ENCODE peak calls at places on chromosome 11, in five cellular contexts. One of them, this sample, is unnamed.

GRCh38 chr11:12914401-12914912 is 94.7 kb upstream of the RASSF10 start:
- DNase-seq in esophagus muscularis mucosa: no peak
- DNase-seq in A549: peak
- DNase-seq in progenitor cell of endocrine pancreas: peak
- DNase-seq in neural progenitor cell: peak
- DNase-seq in this sample: no peak

GRCh38 chr11:35549787-35550186 is 24.4 kb upstream of the PAMR1 start:
- DNase-seq in esophagus muscularis mucosa: peak
- DNase-seq in A549: no peak
- DNase-seq in progenitor cell of endocrine pancreas: no peak
- DNase-seq in neural progenitor cell: peak
- DNase-seq in this sample: no peak

GRCh38 chr11:128532571-128533091 is 54.7 kb downstream of the ETS1 start:
- DNase-seq in esophagus muscularis mucosa: no peak
- DNase-seq in A549: no peak
- DNase-seq in progenitor cell of endocrine pancreas: no peak
- DNase-seq in neural progenitor cell: peak
- DNase-seq in this sample: no peak

GRCh38 chr11:99693941-99694492 is 673.3 kb downstream of the CNTN5 start:
- DNase-seq in esophagus muscularis mucosa: no peak
- DNase-seq in A549: peak
- DNase-seq in progenitor cell of endocrine pancreas: no peak
- DNase-seq in neural progenitor cell: no peak
- DNase-seq in this sample: no peak

GRCh38 chr11:60809249-60809648 is 24.1 kb downstream of the MS4A10 start:
- DNase-seq in esophagus muscularis mucosa: no peak
- DNase-seq in A549: no peak
- DNase-seq in progenitor cell of endocrine pancreas: no peak
- DNase-seq in neural progenitor cell: no peak
- DNase-seq in this sample: no peak

GRCh38 chr11:16818284-16818683 is 79.8 kb downstream of the C11orf58 start:
- DNase-seq in esophagus muscularis mucosa: no peak
- DNase-seq in A549: no peak
- DNase-seq in progenitor cell of endocrine pancreas: no peak
- DNase-seq in neural progenitor cell: no peak
- DNase-seq in this sample: no peak

GRCh38 chr11:11218287-11218986 is 134.6 kb downstream of the CSNK2A3 start:
- DNase-seq in esophagus muscularis mucosa: no peak
- DNase-seq in A549: no peak
- DNase-seq in progenitor cell of endocrine pancreas: no peak
- DNase-seq in neural progenitor cell: no peak
- DNase-seq in this sample: no peak

GRCh38 chr11:62399868-62400245 is 19.0 kb upstream of the SCGB1A1 start:
- DNase-seq in esophagus muscularis mucosa: no peak
- DNase-seq in A549: no peak
- DNase-seq in progenitor cell of endocrine pancreas: no peak
- DNase-seq in neural progenitor cell: no peak
- DNase-seq in this sample: no peak

GRCh38 chr11:9030601-9031000 is 26.8 kb upstream of the NRIP3 start:
- DNase-seq in esophagus muscularis mucosa: no peak
- DNase-seq in A549: no peak
- DNase-seq in progenitor cell of endocrine pancreas: no peak
- DNase-seq in neural progenitor cell: no peak
- DNase-seq in this sample: no peak

GRCh38 chr11:844693-845644 is 2.3 kb downstream of the TSPAN4 start:
- DNase-seq in esophagus muscularis mucosa: peak
- DNase-seq in A549: peak
- DNase-seq in progenitor cell of endocrine pancreas: no peak
- DNase-seq in neural progenitor cell: peak
- DNase-seq in this sample: peak

GRCh38 chr11:11379661-11380060 is 26.6 kb upstream of the CSNK2A3 start:
- DNase-seq in esophagus muscularis mucosa: no peak
- DNase-seq in A549: no peak
- DNase-seq in progenitor cell of endocrine pancreas: no peak
- DNase-seq in neural progenitor cell: no peak
- DNase-seq in this sample: no peak

GRCh38 chr11:74681686-74682651 is 49.3 kb downstream of the CHRDL2 start:
- DNase-seq in esophagus muscularis mucosa: no peak
- DNase-seq in A549: no peak
- DNase-seq in progenitor cell of endocrine pancreas: no peak
- DNase-seq in neural progenitor cell: no peak
- DNase-seq in this sample: no peak

GRCh38 chr11:64564947-64565889 is 25.8 kb upstream of the SLC22A12 start:
- DNase-seq in esophagus muscularis mucosa: no peak
- DNase-seq in A549: no peak
- DNase-seq in progenitor cell of endocrine pancreas: no peak
- DNase-seq in neural progenitor cell: peak
- DNase-seq in this sample: no peak

GRCh38 chr11:19670030-19670761 is 42.4 kb upstream of the NAV2 start:
- DNase-seq in esophagus muscularis mucosa: no peak
- DNase-seq in A549: peak
- DNase-seq in progenitor cell of endocrine pancreas: no peak
- DNase-seq in neural progenitor cell: peak
- DNase-seq in this sample: no peak

GRCh38 chr11:12329797-12330196 is 47.6 kb upstream of the PARVA start:
- DNase-seq in esophagus muscularis mucosa: no peak
- DNase-seq in A549: no peak
- DNase-seq in progenitor cell of endocrine pancreas: no peak
- DNase-seq in neural progenitor cell: no peak
- DNase-seq in this sample: no peak

GRCh38 chr11:132177106-132177505 is 806.7 kb downstream of the NTM start:
- DNase-seq in esophagus muscularis mucosa: no peak
- DNase-seq in A549: no peak
- DNase-seq in progenitor cell of endocrine pancreas: peak
- DNase-seq in neural progenitor cell: peak
- DNase-seq in this sample: no peak

GRCh38 chr11:69913591-69914285 is 94.5 kb upstream of the FGF3 start:
- DNase-seq in esophagus muscularis mucosa: no peak
- DNase-seq in A549: no peak
- DNase-seq in progenitor cell of endocrine pancreas: no peak
- DNase-seq in neural progenitor cell: no peak
- DNase-seq in this sample: no peak

GRCh38 chr11:4606231-4607015 is 1.6 kb downstream of the TRIM68 start:
- DNase-seq in esophagus muscularis mucosa: peak
- DNase-seq in A549: no peak
- DNase-seq in progenitor cell of endocrine pancreas: no peak
- DNase-seq in neural progenitor cell: no peak
- DNase-seq in this sample: no peak

GRCh38 chr11:126647735-126648134 is 292.2 kb downstream of the ST3GAL4 start:
- DNase-seq in esophagus muscularis mucosa: no peak
- DNase-seq in A549: peak
- DNase-seq in progenitor cell of endocrine pancreas: no peak
- DNase-seq in neural progenitor cell: peak
- DNase-seq in this sample: no peak

GRCh38 chr11:109697140-109697843 is 275.3 kb downstream of the C11orf87 start:
- DNase-seq in esophagus muscularis mucosa: no peak
- DNase-seq in A549: peak
- DNase-seq in progenitor cell of endocrine pancreas: no peak
- DNase-seq in neural progenitor cell: peak
- DNase-seq in this sample: no peak

GRCh38 chr11:23226331-23226909 is 366.1 kb upstream of the CCDC179 start:
- DNase-seq in esophagus muscularis mucosa: no peak
- DNase-seq in A549: no peak
- DNase-seq in progenitor cell of endocrine pancreas: no peak
- DNase-seq in neural progenitor cell: no peak
- DNase-seq in this sample: no peak
- TF ChIP-seq CTCF in esophagus muscularis mucosa: no peak
- TF ChIP-seq CTCF in A549: no peak
- TF ChIP-seq CTCF in progenitor cell of endocrine pancreas: no peak
- TF ChIP-seq CTCF in neural progenitor cell: no peak
- TF ChIP-seq CTCF in this sample: no peak

DNA sequence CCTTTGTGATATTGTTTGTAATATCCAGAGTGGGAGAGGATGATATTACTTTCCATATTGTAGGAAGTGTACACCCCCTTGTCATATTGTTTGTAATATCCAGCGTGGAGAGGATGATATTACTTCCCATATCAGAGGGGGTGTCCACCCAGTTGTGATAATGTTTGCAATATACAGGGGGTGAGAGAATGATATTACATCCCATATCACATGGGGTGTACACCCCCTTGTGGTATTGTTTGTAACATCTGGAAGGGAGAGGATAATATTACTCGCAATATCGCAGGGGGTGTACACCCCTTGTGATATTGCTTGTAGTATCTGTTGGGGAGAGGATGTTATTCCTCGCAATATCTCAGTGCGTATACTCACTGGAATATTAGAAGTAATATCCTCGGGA is 61.5 kb downstream of the PRSS23 start:
- DNase-seq in esophagus muscularis mucosa: no peak
- DNase-seq in A549: no peak
- DNase-seq in progenitor cell of endocrine pancreas: no peak
- DNase-seq in neural progenitor cell: no peak
- DNase-seq in this sample: no peak
- TF ChIP-seq CTCF in esophagus muscularis mucosa: no peak
- TF ChIP-seq CTCF in A549: peak
- TF ChIP-seq CTCF in progenitor cell of endocrine pancreas: no peak
- TF ChIP-seq CTCF in neural progenitor cell: no peak
- TF ChIP-seq CTCF in this sample: no peak

DNA sequence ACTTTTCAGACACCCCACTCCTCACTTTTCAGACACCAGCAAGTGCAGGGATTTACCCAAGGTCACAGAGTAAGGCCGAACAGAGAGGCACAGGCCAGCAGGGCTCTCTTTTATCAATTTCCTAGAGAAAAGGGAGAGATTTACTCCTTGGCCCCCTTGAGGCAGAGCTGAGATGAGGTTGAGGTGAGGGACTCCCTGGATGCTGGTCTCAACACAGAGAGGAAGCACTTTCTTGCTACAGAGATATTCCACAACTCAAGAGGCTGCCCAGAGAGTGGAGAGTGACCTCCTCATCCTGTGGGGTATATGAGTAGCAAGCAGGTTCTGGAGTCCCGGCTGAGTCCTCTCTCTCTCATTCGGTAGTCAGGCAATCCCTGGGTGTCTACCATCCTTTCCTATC is 2.0 kb upstream of the ARHGEF17 start:
- DNase-seq in esophagus muscularis mucosa: no peak
- DNase-seq in A549: peak
- DNase-seq in progenitor cell of endocrine pancreas: no peak
- DNase-seq in neural progenitor cell: no peak
- DNase-seq in this sample: no peak
- TF ChIP-seq CTCF in esophagus muscularis mucosa: no peak
- TF ChIP-seq CTCF in A549: no peak
- TF ChIP-seq CTCF in progenitor cell of endocrine pancreas: peak
- TF ChIP-seq CTCF in neural progenitor cell: peak
- TF ChIP-seq CTCF in this sample: no peak

DNA sequence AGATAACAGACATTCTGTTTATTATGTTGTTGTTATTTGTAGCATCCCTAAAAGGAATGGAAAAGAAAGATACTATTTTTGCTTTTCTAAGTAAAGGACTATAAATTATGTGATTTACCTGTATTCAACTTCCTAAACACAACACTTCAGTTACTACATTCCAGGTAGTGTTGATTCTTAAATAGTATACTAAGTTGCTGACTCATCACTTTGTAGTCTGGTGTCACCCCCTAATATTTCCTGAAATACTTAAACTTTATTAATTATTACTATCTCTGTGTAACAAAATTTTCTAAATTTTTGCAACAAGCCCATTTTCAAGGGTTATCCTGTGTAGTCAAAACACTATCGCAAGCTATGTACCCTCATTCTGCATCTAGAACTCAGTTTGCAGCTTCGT is 7.0 kb downstream of the SYTL2 start:
- DNase-seq in esophagus muscularis mucosa: no peak
- DNase-seq in A549: no peak
- DNase-seq in progenitor cell of endocrine pancreas: no peak
- DNase-seq in neural progenitor cell: no peak
- DNase-seq in this sample: no peak
- TF ChIP-seq CTCF in esophagus muscularis mucosa: no peak
- TF ChIP-seq CTCF in A549: no peak
- TF ChIP-seq CTCF in progenitor cell of endocrine pancreas: no peak
- TF ChIP-seq CTCF in neural progenitor cell: no peak
- TF ChIP-seq CTCF in this sample: no peak

DNA sequence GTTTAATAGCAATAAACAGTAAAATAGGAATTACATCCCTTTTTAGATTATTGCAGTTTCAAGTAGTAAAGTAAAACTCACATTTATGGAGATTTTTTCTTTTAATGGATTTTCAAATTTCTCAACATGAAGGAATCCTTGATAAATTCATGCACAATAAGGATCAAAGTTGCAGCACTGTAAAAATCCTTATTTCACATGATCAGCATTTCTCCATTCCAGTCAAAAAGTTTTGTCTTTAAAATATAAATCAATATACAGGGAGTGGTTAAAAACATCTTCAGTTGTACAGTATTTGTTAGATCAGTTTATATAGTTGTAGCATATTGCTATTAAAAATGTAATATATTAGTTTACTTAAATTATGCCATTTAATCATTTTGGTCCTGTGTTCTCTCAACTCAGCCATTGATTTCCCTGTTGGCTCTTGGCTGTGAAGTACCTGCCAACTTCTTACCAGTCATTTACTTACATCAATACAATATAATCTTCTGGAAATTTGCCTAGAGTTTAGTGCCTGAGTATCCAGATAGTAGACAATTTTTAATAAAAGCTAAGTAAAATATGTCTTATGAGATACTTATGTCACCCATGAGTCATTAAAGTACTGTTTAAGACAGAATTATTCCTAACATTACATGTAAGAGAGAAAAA is 12.1 kb downstream of the ELP4 start:
- DNase-seq in esophagus muscularis mucosa: no peak
- DNase-seq in A549: no peak
- DNase-seq in progenitor cell of endocrine pancreas: no peak
- DNase-seq in neural progenitor cell: no peak
- DNase-seq in this sample: no peak
- TF ChIP-seq CTCF in esophagus muscularis mucosa: no peak
- TF ChIP-seq CTCF in A549: no peak
- TF ChIP-seq CTCF in progenitor cell of endocrine pancreas: no peak
- TF ChIP-seq CTCF in neural progenitor cell: no peak
- TF ChIP-seq CTCF in this sample: no peak

GRCh38 chr11:116964269-116964668 is 126.8 kb upstream of the APOA1 start:
- DNase-seq in esophagus muscularis mucosa: no peak
- DNase-seq in A549: no peak
- DNase-seq in progenitor cell of endocrine pancreas: no peak
- DNase-seq in neural progenitor cell: no peak
- DNase-seq in this sample: no peak
- TF ChIP-seq CTCF in esophagus muscularis mucosa: no peak
- TF ChIP-seq CTCF in A549: no peak
- TF ChIP-seq CTCF in progenitor cell of endocrine pancreas: no peak
- TF ChIP-seq CTCF in neural progenitor cell: no peak
- TF ChIP-seq CTCF in this sample: no peak